ENCODE peak calls at places on chromosomes 5 and 9, in ten cellular contexts. H is A549; W is mammary epithelial cell; G is K562; I is GM23248; P is adrenal gland; L is IMR-90; Y is gastrocnemius medialis; U is CD4-positive, alpha-beta T cell; K is tibial artery. B is an unnamed sample.

GRCh38 chr5:97986069-97986468 is 787.4 kb upstream of the RGMB start:
- DNase-seq in G (no peak), Y (no peak), L (peak; percentile 60), I (peak; percentile 88), H (no peak), W (peak; percentile 2), K (no peak), P (no peak), U (no peak), B (peak; percentile 21)

GRCh38 chr5:174177976-174178600 is 132.6 kb downstream of the NSG2 start:
- DNase-seq in Y (no peak), L (no peak), P (no peak), W (no peak), G (no peak), K (no peak), U (no peak), I (no peak), H (no peak), B (no peak)

GRCh38 chr5:95850391-95850894 is 27.9 kb upstream of the GLRX start:
- DNase-seq in W (no peak), L (no peak), G (no peak), H (no peak), K (no peak), U (no peak), P (no peak), Y (no peak), I (peak; percentile 52), B (no peak)

GRCh38 chr9:115393976-115394775 is 276.2 kb upstream of the TNC start:
- DNase-seq in U (no peak), Y (no peak), L (no peak), P (no peak), W (peak; percentile 75), H (no peak), I (no peak), G (no peak), K (no peak), B (peak; percentile 51)

GRCh38 chr9:118693645-118694044 is 675.6 kb downstream of the BRINP1 start:
- DNase-seq in P (no peak), G (no peak), L (no peak), U (no peak), W (peak; percentile 3), Y (no peak), H (no peak), K (no peak), I (peak; percentile 3), B (no peak)

GRCh38 chr5:125411163-125412050 is 665.0 kb upstream of the ZNF608 start:
- DNase-seq in U (no peak), G (no peak), H (no peak), L (peak; percentile 39), Y (no peak), P (peak; percentile 37), W (peak; percentile 69), I (peak; percentile 19), K (no peak), B (peak; percentile 79)

GRCh38 chr9:81595887-81596558 is 93.3 kb downstream of the TLE1 start:
- DNase-seq in K (no peak), P (no peak), L (no peak), W (no peak), Y (no peak), I (no peak), G (no peak), H (no peak), U (no peak), B (no peak)

GRCh38 chr9:131337131-131337848 is 47.8 kb downstream of the PLPP7 start:
- DNase-seq in K (no peak), I (no peak), P (no peak), Y (no peak), H (no peak), L (no peak), W (no peak), U (no peak), G (no peak), B (no peak)

GRCh38 chr5:127320032-127320945 is 29.7 kb downstream of the MEGF10 start:
- DNase-seq in Y (no peak), L (no peak), G (no peak), U (no peak), W (peak; percentile 46), I (peak; percentile 47), P (no peak), K (no peak), H (no peak), B (peak; percentile 80)

GRCh38 chr9:13278023-13278367 is 1.5 kb downstream of the MPDZ start:
- DNase-seq in H (peak; percentile 15), K (no peak), U (no peak), W (no peak), Y (no peak), P (no peak), G (peak; percentile 9), I (no peak), L (peak; percentile 67), B (peak; percentile 35)

GRCh38 chr9:26975728-26976707 is 19.8 kb downstream of the IFT74 start:
- DNase-seq in W (peak; percentile 22), Y (no peak), G (no peak), H (peak; percentile 40), L (peak; percentile 46), I (peak; percentile 49), U (no peak), K (no peak), P (peak; percentile 25), B (peak; percentile 51)

GRCh38 chr9:31588010-31588409 is 796.4 kb upstream of the ACO1 start:
- DNase-seq in Y (no peak), K (no peak), G (no peak), U (no peak), H (no peak), W (no peak), I (no peak), L (no peak), P (no peak), B (no peak)

GRCh38 chr5:174520420-174521396 is 203.7 kb upstream of the MSX2 start:
- DNase-seq in P (peak; percentile 16), L (peak; percentile 17), G (no peak), I (no peak), W (no peak), Y (no peak), H (no peak), K (no peak), U (no peak), B (peak; percentile 55)

GRCh38 chr5:134525687-134526482 is 415 bp downstream of the JADE2 start:
- DNase-seq in H (peak; percentile 78), I (peak; percentile 90), W (peak; percentile 68), K (peak; percentile 84), Y (peak; percentile 53), P (peak; percentile 85), U (peak; percentile 59), G (peak; percentile 52), L (peak; percentile 83), B (peak; percentile 86)

GRCh38 chr9:116471093-116471906 is 215.8 kb upstream of the TRIM32 start:
- DNase-seq in I (peak; percentile 23), P (peak; percentile 61), K (no peak), G (peak; percentile 57), L (peak; percentile 53), Y (no peak), W (no peak), U (no peak), H (no peak), B (peak; percentile 72)

GRCh38 chr9:72415163-72415562 is 50.2 kb upstream of the ZFAND5 start:
- DNase-seq in U (no peak), W (no peak), G (no peak), I (no peak), L (no peak), P (no peak), Y (no peak), K (no peak), H (no peak), B (no peak)

GRCh38 chr9:88189371-88189770 is 51.1 kb upstream of the SPATA31C2 start:
- DNase-seq in U (no peak), H (no peak), L (no peak), Y (no peak), I (no peak), K (no peak), P (no peak), W (no peak), G (no peak), B (no peak)

DNA sequence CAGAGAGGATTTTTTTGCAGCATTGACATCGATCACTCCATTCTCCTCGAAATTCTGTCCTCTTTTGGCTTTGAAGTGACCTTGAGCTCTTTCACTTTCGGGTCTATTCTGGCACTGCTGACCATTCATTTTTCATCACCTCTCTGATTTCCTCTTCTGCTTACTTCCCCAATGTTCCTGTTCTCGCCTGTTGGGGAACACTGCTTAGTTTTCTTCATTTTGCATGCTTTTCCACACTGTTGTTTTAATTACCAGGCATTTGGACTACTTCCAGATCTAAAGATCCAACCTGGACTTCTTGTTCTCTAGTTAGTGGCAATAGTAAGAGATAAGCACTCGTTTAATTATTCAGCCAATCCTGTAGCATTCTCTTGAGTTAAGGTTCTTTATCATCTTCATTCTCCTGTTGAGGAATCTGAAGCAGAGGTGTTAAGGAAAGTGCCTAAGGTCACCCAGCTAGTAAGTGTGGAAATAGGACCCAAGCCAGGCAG is 53.4 kb downstream of the MAN2A1 start:
- DNase-seq in H (no peak), K (no peak), I (no peak), L (no peak), Y (no peak), W (no peak), U (no peak), P (no peak), G (peak; percentile 22), B (no peak)
- H3K27ac ChIP-seq in H (peak overlapping the region; percentile 69), K (no peak overlapping the region), I (peak overlapping the region; percentile 70), L (peak overlapping the region; percentile 88), Y (no peak overlapping the region), W (peak overlapping the region; percentile 55), U (no peak overlapping the region), P (peak overlapping the region; percentile 46), G (peak overlapping the region; percentile 58), B (peak overlapping the region; percentile 68)

GRCh38 chr9:100191264-100191663 is 92.2 kb downstream of the INVS start:
- DNase-seq in G (no peak), P (no peak), L (no peak), Y (no peak), U (no peak), H (no peak), W (no peak), I (no peak), K (no peak), B (no peak)
- H3K9me3 ChIP-seq in G (no peaks in the 10 kb centered on the region), P (peaks cover 13% of the 10 kb centered on the region), L (peaks cover 10% of the 10 kb centered on the region), Y (peaks cover 5% of the 10 kb centered on the region), U (peaks cover 31% of the 10 kb centered on the region), H (peaks cover 26% of the 10 kb centered on the region), W (peaks cover 4% of the 10 kb centered on the region), I (peaks cover 7% of the 10 kb centered on the region), K (peaks cover 37% of the 10 kb centered on the region), B (no peaks in the 10 kb centered on the region)

DNA sequence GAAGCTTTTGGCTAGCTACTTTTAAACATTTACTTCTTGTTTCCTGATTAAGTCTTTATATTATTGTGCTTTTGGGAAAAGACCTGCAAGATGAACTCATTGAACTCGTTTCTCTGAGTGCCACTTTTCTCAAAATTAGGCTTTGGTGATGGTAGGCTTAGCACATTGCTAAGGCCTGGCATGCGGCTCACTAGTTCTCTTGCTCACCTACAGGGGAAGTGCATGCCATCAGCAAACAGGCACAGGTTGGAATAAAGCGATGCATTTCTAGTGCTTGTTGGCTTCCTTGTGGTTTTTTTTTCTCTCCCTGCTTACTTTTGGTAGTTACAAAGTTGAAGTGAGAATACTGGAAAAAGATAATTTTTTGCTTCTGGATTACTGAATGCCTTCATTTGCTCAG is 41.4 kb downstream of the TLE4 start:
- DNase-seq in P (no peak), G (no peak), U (no peak), Y (no peak), W (no peak), K (no peak), H (no peak), I (no peak), L (no peak), B (no peak)
- H3K27ac ChIP-seq in P (no peak overlapping the region), G (no peak overlapping the region), U (no peak overlapping the region), Y (peak overlapping the region; percentile 73), W (no peak overlapping the region), K (peak overlapping the region; percentile 29), H (no peak overlapping the region), I (no peak overlapping the region), L (no peak overlapping the region), B (no peak overlapping the region)

GRCh38 chr9:36031774-36032565 is 4.7 kb upstream of the RECK start:
- DNase-seq in H (no peak), P (no peak), K (no peak), U (no peak), G (no peak), W (no peak), I (peak; percentile 60), L (no peak), Y (no peak), B (no peak)
- H3K9me3 ChIP-seq in H (no peaks in the 10 kb centered on the region), P (no peaks in the 10 kb centered on the region), K (no peaks in the 10 kb centered on the region), U (no peaks in the 10 kb centered on the region), G (no peaks in the 10 kb centered on the region), W (no peaks in the 10 kb centered on the region), I (no peaks in the 10 kb centered on the region), L (no peaks in the 10 kb centered on the region), Y (no peaks in the 10 kb centered on the region), B (no peaks in the 10 kb centered on the region)